ENCODE peak calls at places on chromosomes 6 and 20, in four cellular contexts. L is psoas muscle; F is Kasumi-1; H is activated T-helper 1 cell treated with anti-CD3 and anti-CD28 coated beads, Interleukin-12 subunit alpha, Interleukin-12 subunit beta, Interleukin-2, Interleukin-4 antibody, amounts not matched to agents 30 ng/mL and 10 ng/mL and 1 ng/mL, durations not matched to agents 14 hours and 24 hours and 36 hours. C is an unnamed sample.

GRCh38 chr6:129279343-129280104 is 396.6 kb downstream of the LAMA2 start:
- DNase-seq in F (no peak), L (no peak), H (no peak), C (no peak)

GRCh38 chr20:51570755-51571469 is 28.4 kb upstream of the NFATC2 start:
- DNase-seq in L (peak), F (no peak), H (no peak), C (no peak)

GRCh38 chr6:164842085-164842484 is 467.3 kb downstream of the C6orf118 start:
- DNase-seq in L (no peak), F (no peak), H (no peak), C (no peak)

GRCh38 chr6:11368264-11368663 is 135.8 kb upstream of the NEDD9 start:
- DNase-seq in F (no peak), L (no peak), H (no peak), C (no peak)

GRCh38 chr6:20946037-20946436 is 411.8 kb downstream of the CDKAL1 start:
- DNase-seq in H (no peak), L (no peak), F (no peak), C (no peak)

GRCh38 chr6:144482142-144482541 is 197.0 kb downstream of the UTRN start:
- DNase-seq in L (peak), H (peak), F (peak), C (peak)

GRCh38 chr6:37441651-37442050 is 8.6 kb downstream of the CMTR1 start:
- DNase-seq in L (no peak), H (no peak), F (no peak), C (no peak)

GRCh38 chr6:107670792-107671199 is 153.3 kb downstream of the SCML4 start:
- DNase-seq in H (no peak), L (peak), F (peak), C (no peak)

GRCh38 chr20:53260591-53260990 is 288.4 kb downstream of the TSHZ2 start:
- DNase-seq in F (no peak), H (no peak), L (no peak), C (no peak)

GRCh38 chr6:133241901-133242760 is 974 bp downstream of the EYA4 start:
- DNase-seq in H (no peak), L (peak), F (no peak), C (no peak)

GRCh38 chr20:51767867-51768758 is at the start of gene ATP9A:
- DNase-seq in L (peak), H (no peak), F (no peak), C (no peak)

GRCh38 chr20:22763257-22763906 is 179.0 kb upstream of the FOXA2 start:
- DNase-seq in F (no peak), L (no peak), H (no peak), C (no peak)

GRCh38 chr6:161269310-161269709 is 4.6 kb downstream of the AGPAT4 start:
- DNase-seq in F (no peak), L (no peak), H (no peak), C (no peak)

GRCh38 chr20:62232194-62232593 is 6.1 kb upstream of the OSBPL2 start:
- DNase-seq in F (no peak), H (no peak), L (no peak), C (no peak)

GRCh38 chr20:36274248-36274841 is 31.8 kb upstream of the DLGAP4 start:
- DNase-seq in F (no peak), H (no peak), L (peak), C (no peak)

GRCh38 chr6:82365011-82365751 is 1.6 kb downstream of the TPBG start:
- DNase-seq in L (no peak), H (no peak), F (no peak), C (no peak)

GRCh38 chr20:21156266-21156665 is 30.4 kb downstream of the KIZ start:
- DNase-seq in L (no peak), H (no peak), F (no peak), C (no peak)

GRCh38 chr6:111207141-111207858 is 120.0 kb downstream of the SLC16A10 start:
- DNase-seq in F (no peak), H (no peak), L (no peak), C (no peak)

GRCh38 chr6:25027221-25027916 is 91.6 kb upstream of the RIPOR2 start:
- DNase-seq in L (no peak), H (peak), F (no peak), C (no peak)

C was measured in NCI-H1417 treated with DMSO at 0.1 percent for 48 hours.